ENCODE peak calls at places on chromosomes 4 and X, in five cellular contexts. U, X, Q, A and N are unnamed samples.

GRCh38 chr4:139934336-139934735 is 219.6 kb downstream of the MAML3 start:
- DNase-seq in Q (no peak), X (no peak), A (no peak), U (no peak), N (no peak)

GRCh38 chr4:80811413-80811812 is 219.1 kb upstream of the BMP3 start:
- DNase-seq in U (no peak), X (no peak), Q (no peak), A (no peak), N (no peak)

GRCh38 chrX:115054876-115055275 is 37.5 kb upstream of the IL13RA2 start:
- DNase-seq in A (peak; percentile 7), U (no peak), Q (no peak), X (no peak), N (no peak)

GRCh38 chrX:103404225-103405008 is 28.1 kb downstream of the BEX3 start:
- DNase-seq in A (peak; percentile 66), U (peak; percentile 69), Q (peak; percentile 71), X (peak; percentile 22), N (peak; percentile 78)

GRCh38 chr4:40307627-40308497 is 27.3 kb upstream of the CHRNA9 start:
- DNase-seq in U (no peak), Q (no peak), A (no peak), X (no peak), N (peak; percentile 86)

GRCh38 chr4:82419451-82419850 is 10.8 kb downstream of the HNRNPDL start:
- DNase-seq in U (no peak), X (no peak), Q (no peak), A (no peak), N (no peak)

GRCh38 chr4:102836596-102836995 is 9.2 kb upstream of the UBE2D3 start:
- DNase-seq in Q (no peak), U (no peak), X (no peak), A (no peak), N (no peak)

GRCh38 chr4:5932021-5932553 is 39.2 kb upstream of the CRMP1 start:
- DNase-seq in X (no peak), U (no peak), A (no peak), Q (no peak), N (no peak)

GRCh38 chrX:134685662-134686061 is 27.4 kb upstream of the PLAC1 start:
- DNase-seq in U (no peak), Q (no peak), A (no peak), X (no peak), N (no peak)

GRCh38 chrX:20265726-20266681 is 705 bp downstream of the RPS6KA3 start:
- DNase-seq in X (peak; percentile 11), U (peak; percentile 68), A (peak; percentile 28), Q (peak; percentile 55), N (peak; percentile 43)

GRCh38 chr4:92198711-92199110 is 105.1 kb upstream of the GRID2 start:
- DNase-seq in Q (no peak), U (no peak), X (no peak), A (peak; percentile 3), N (no peak)

GRCh38 chrX:78104447-78105176 is 564 bp downstream of the PGK1 start:
- DNase-seq in X (no peak), Q (peak; percentile 78), A (peak; percentile 78), U (peak; percentile 79), N (peak; percentile 65)

GRCh38 chrX:23908219-23909003 is 605 bp downstream of the CXorf58 start:
- DNase-seq in X (no peak), Q (no peak), A (no peak), U (no peak), N (no peak)

GRCh38 chr4:54614094-54614493 is 43.7 kb upstream of the KIT start:
- DNase-seq in Q (no peak), A (no peak), U (no peak), X (no peak), N (no peak)

GRCh38 chr4:48912349-48912748 is 5.8 kb upstream of the OCIAD2 start:
- DNase-seq in A (no peak), U (no peak), X (no peak), Q (no peak), N (no peak)

GRCh38 chr4:116870667-116871066 is 214.7 kb downstream of the TRAM1L1 start:
- DNase-seq in X (no peak), U (no peak), A (no peak), Q (no peak), N (no peak)

GRCh38 chr4:127832585-127832984 is 48.1 kb upstream of the PLK4 start:
- DNase-seq in Q (no peak), U (no peak), A (no peak), X (no peak), N (no peak)

GRCh38 chrX:74438771-74439170 is 17.5 kb downstream of the SLC16A2 start:
- DNase-seq in X (no peak), U (no peak), A (no peak), Q (no peak), N (no peak)

GRCh38 chrX:13013353-13014110 is 30.9 kb downstream of the FAM9C start:
- DNase-seq in Q (no peak), X (no peak), A (no peak), U (no peak), N (peak; percentile 82)

GRCh38 chrX:19981987-19982386 is 8.9 kb downstream of the BCLAF3 start:
- DNase-seq in X (no peak), A (no peak), Q (no peak), U (no peak), N (no peak)

GRCh38 chr4:152307669-152308068 is 228.2 kb downstream of the FBXW7 start:
- DNase-seq in A (no peak), U (no peak), X (no peak), Q (no peak), N (no peak)

GRCh38 chr4:117637347-117637746 is 396.9 kb upstream of the NDST3 start:
- DNase-seq in A (no peak), X (no peak), U (no peak), Q (no peak), N (no peak)

GRCh38 chr4:128241425-128241913 is 46.1 kb downstream of the PGRMC2 start:
- DNase-seq in X (no peak), Q (no peak), U (no peak), A (peak; percentile 96), N (no peak)

GRCh38 chr4:158016511-158016910 is 156.3 kb downstream of the GASK1B start:
- DNase-seq in X (no peak), A (peak; percentile 79), Q (no peak), U (no peak), N (no peak)

GRCh38 chr4:79257953-79258613 is 67.8 kb downstream of the NAA11 start:
- DNase-seq in U (no peak), A (no peak), X (no peak), Q (no peak), N (no peak)

GRCh38 chr4:140222175-140222574 is 68.2 kb upstream of the MAML3 start:
- DNase-seq in U (no peak), Q (no peak), A (peak; percentile 40), X (no peak), N (no peak)

GRCh38 chr4:171025776-171026175 is 787.4 kb upstream of the GALNTL6 start:
- DNase-seq in A (peak; percentile 8), Q (no peak), X (no peak), U (no peak), N (no peak)

GRCh38 chrX:136747003-136747986 is 33.4 kb downstream of the ARHGEF6 start:
- DNase-seq in U (no peak), A (no peak), Q (no peak), X (no peak), N (peak; percentile 47)
- TF ChIP-seq CTCF in U (no peak), A (no peak), Q (no peak), X (no peak), N (no peak)

GRCh38 chrX:29039501-29039900 is 452.3 kb downstream of the IL1RAPL1 start:
- DNase-seq in X (no peak), A (no peak), U (no peak), Q (no peak), N (no peak)

GRCh38 chrX:29042341-29042740 is 455.1 kb downstream of the IL1RAPL1 start:
- DNase-seq in Q (no peak), A (no peak), X (no peak), U (no peak), N (no peak)

GRCh38 chrX:29040160-29040559 is 452.9 kb downstream of the IL1RAPL1 start:
- DNase-seq in Q (no peak), U (no peak), A (no peak), X (no peak), N (no peak)

GRCh38 chrX:29043751-29044150 is 456.5 kb downstream of the IL1RAPL1 start:
- DNase-seq in A (no peak), Q (no peak), X (no peak), U (no peak), N (no peak)

DNA sequence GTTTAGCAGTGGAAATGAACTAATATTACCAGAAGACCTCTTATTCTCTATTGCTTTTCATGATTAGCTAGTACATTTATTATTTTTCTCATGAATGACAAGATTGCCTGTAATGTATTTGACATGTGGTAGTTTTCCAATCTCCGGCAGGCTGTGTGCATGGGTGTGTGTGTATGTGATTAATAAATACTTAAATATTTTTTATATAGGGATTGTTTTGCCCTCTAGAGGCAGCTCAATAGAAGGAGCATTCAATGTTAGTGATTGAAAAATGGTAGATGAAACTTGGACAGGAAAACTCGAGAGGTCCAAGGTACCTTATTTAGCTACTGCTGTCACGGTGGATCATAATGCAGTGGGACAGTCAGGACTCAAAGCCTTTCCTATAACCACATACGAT is 457.6 kb downstream of the IL1RAPL1 start:
- DNase-seq in Q (no peak), X (no peak), U (no peak), A (peak; percentile 23), N (no peak)
- TF ChIP-seq CTCF in Q (no peak), X (peak; percentile 30), U (no peak), A (peak; percentile 19), N (no peak)

DNA sequence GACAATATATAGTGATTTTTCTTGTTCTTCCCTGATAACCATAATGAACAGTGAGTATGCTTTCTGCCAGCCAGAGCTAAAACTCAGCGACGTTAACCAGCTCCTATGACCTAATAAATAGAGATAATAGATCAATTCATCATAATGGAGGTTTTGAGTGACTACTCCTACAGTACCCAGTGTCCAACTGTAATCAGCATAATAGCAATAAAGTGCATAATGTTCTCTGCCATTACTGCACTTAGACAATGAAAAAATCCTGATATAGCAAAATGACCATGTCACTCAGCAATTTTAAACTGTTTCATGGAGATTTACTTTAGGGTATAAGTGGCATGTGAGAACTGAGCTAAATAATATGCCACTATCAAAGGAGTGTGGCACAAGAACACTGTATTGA is 20.6 kb upstream of the TXLNG start:
- DNase-seq in A (no peak), Q (no peak), X (no peak), U (no peak), N (no peak)
- TF ChIP-seq CTCF in A (no peak), Q (no peak), X (no peak), U (no peak), N (no peak)

GRCh38 chr4:52103314-52103713 is 52.2 kb downstream of the SPATA18 start:
- DNase-seq in U (no peak), A (peak; percentile 50), X (no peak), Q (no peak), N (no peak)

GRCh38 chr4:52098618-52099017 is 47.5 kb downstream of the SPATA18 start:
- DNase-seq in A (no peak), X (no peak), U (no peak), Q (no peak), N (no peak)

GRCh38 chr4:52096048-52096447 is 44.9 kb downstream of the SPATA18 start:
- DNase-seq in Q (no peak), X (no peak), A (peak; percentile 31), U (no peak), N (no peak)

GRCh38 chr4:52102587-52102986 is 51.5 kb downstream of the SPATA18 start:
- DNase-seq in Q (no peak), X (no peak), U (no peak), A (peak; percentile 38), N (no peak)

GRCh38 chr4:52100062-52100461 is 49.0 kb downstream of the SPATA18 start:
- DNase-seq in A (peak; percentile 54), Q (no peak), X (no peak), U (no peak), N (no peak)
- TF ChIP-seq CTCF in A (no peak), Q (no peak), X (no peak), U (no peak), N (no peak)